ENCODE peak calls at places on chromosomes 3 and 15, in seven cellular contexts. B is Peyer's patch; O is iPS DF 6.9; Z is right lobe of liver; Y is endothelial cell of umbilical vein; D is fibroblast of lung; W is CD4-positive, CD25-positive, alpha-beta regulatory T cell. L is an unnamed sample.

GRCh38 chr3:61875073-61875472 is 313.7 kb downstream of the PTPRG start:
- DNase-seq in O (no peak), Z (no peak), W (no peak), Y (peak; percentile 30), D (peak; percentile 44), B (no peak), L (no peak)

GRCh38 chr15:44153352-44153751 is 41.7 kb downstream of the FRMD5 start:
- DNase-seq in O (no peak), B (no peak), Z (no peak), D (peak; percentile 10), Y (peak; percentile 25), W (no peak), L (no peak)

GRCh38 chr3:20846792-20847191 is 660.8 kb upstream of the SGO1 start:
- DNase-seq in Y (no peak), W (no peak), B (no peak), Z (no peak), O (no peak), D (no peak), L (no peak)

GRCh38 chr15:57640935-57641682 is 49.4 kb downstream of the MYZAP start:
- DNase-seq in W (peak; percentile 15), Z (no peak), O (no peak), Y (peak; percentile 41), B (no peak), D (peak; percentile 13), L (no peak)

GRCh38 chr3:12969487-12969886 is 103.7 kb downstream of the IQSEC1 start:
- DNase-seq in B (no peak), Z (no peak), Y (no peak), W (no peak), D (no peak), O (no peak), L (no peak)

GRCh38 chr15:57327985-57328471 is 48.3 kb upstream of the CGNL1 start:
- DNase-seq in Y (no peak), B (no peak), O (no peak), D (peak; percentile 99), W (no peak), Z (no peak), L (no peak)

GRCh38 chr3:5741017-5741416 is 553.5 kb downstream of the EDEM1 start:
- DNase-seq in W (no peak), O (no peak), Z (no peak), D (no peak), B (no peak), Y (no peak), L (no peak)

GRCh38 chr3:52473031-52473430 is 17.6 kb downstream of the NISCH start:
- DNase-seq in B (no peak), Y (no peak), D (no peak), O (no peak), Z (no peak), W (no peak), L (no peak)

GRCh38 chr3:189787191-189787590 is 156.0 kb downstream of the TP63 start:
- DNase-seq in D (no peak), B (no peak), O (no peak), Z (no peak), W (no peak), Y (no peak), L (no peak)

GRCh38 chr3:186054481-186055399 is 54.1 kb downstream of the ETV5 start:
- DNase-seq in W (no peak), Z (no peak), O (no peak), Y (no peak), D (no peak), B (no peak), L (no peak)

GRCh38 chr15:48447657-48448056 is 116.4 kb downstream of the DUT start:
- DNase-seq in O (no peak), B (no peak), Z (no peak), W (no peak), D (peak; percentile 88), Y (peak; percentile 6), L (no peak)

GRCh38 chr3:94413721-94414106 is 350.9 kb downstream of the NSUN3 start:
- DNase-seq in B (no peak), Y (no peak), D (peak; percentile 93), O (no peak), Z (no peak), W (no peak), L (no peak)

GRCh38 chr15:57091626-57092025 is 173.2 kb downstream of the TCF12 start:
- DNase-seq in Z (no peak), D (no peak), B (no peak), O (no peak), Y (no peak), W (no peak), L (no peak)

GRCh38 chr3:197021729-197022404 is 7.8 kb downstream of the MELTF start:
- DNase-seq in B (no peak), Y (no peak), W (no peak), Z (no peak), O (no peak), D (no peak), L (no peak)

GRCh38 chr3:52458031-52458760 is 2.8 kb downstream of the NISCH start:
- DNase-seq in B (no peak), D (no peak), O (no peak), Y (no peak), W (no peak), Z (no peak), L (no peak)

GRCh38 chr3:16523778-16524177 is 10.3 kb upstream of the RFTN1 start:
- DNase-seq in B (no peak), O (no peak), Z (no peak), W (no peak), D (peak; percentile 65), Y (no peak), L (no peak)

GRCh38 chr15:74406992-74407705 is 26.6 kb downstream of the SEMA7A start:
- DNase-seq in W (no peak), Z (no peak), D (peak; percentile 97), B (no peak), Y (no peak), O (no peak), L (no peak)

GRCh38 chr15:89783111-89783860 is 7.2 kb downstream of the MESP2 start:
- DNase-seq in W (no peak), Z (no peak), B (no peak), D (peak; percentile 70), O (no peak), Y (no peak), L (no peak)

GRCh38 chr15:60701261-60702019 is 222.5 kb upstream of the ICE2 start:
- DNase-seq in B (no peak), Z (no peak), W (no peak), D (no peak), Y (no peak), O (no peak), L (no peak)

GRCh38 chr3:189001559-189001958 is 170.2 kb upstream of the TPRG1 start:
- DNase-seq in O (no peak), B (no peak), Y (peak; percentile 48), Z (no peak), W (no peak), D (peak; percentile 86), L (no peak)

GRCh38 chr3:62246094-62246493 is 127.3 kb downstream of the FEZF2 start:
- DNase-seq in W (no peak), O (no peak), D (no peak), B (no peak), Y (no peak), Z (no peak), L (no peak)

GRCh38 chr3:43231276-43232000 is 54.9 kb upstream of the SNRK start:
- DNase-seq in Z (no peak), Y (no peak), B (no peak), W (no peak), O (no peak), D (peak; percentile 47), L (no peak)

GRCh38 chr15:98121957-98122356 is 161.5 kb downstream of the ARRDC4 start:
- DNase-seq in D (no peak), Y (no peak), O (no peak), W (no peak), Z (no peak), B (no peak), L (no peak)

GRCh38 chr3:189530822-189531221 is 100.4 kb upstream of the TP63 start:
- DNase-seq in B (no peak), D (peak; percentile 96), W (no peak), Y (no peak), Z (no peak), O (no peak), L (no peak)

GRCh38 chr15:74627766-74628165 is 12.1 kb downstream of the CLK3 start:
- DNase-seq in B (no peak), O (no peak), Z (no peak), W (no peak), Y (no peak), D (no peak), L (no peak)

GRCh38 chr15:41950127-41950483 is 22.3 kb downstream of the EHD4 start:
- DNase-seq in Z (peak; percentile 23), O (no peak), W (no peak), D (no peak), B (no peak), Y (no peak), L (no peak)
- H3K27ac ChIP-seq in Z (no peak overlapping the region), O (no peak overlapping the region), W (no peak overlapping the region), D (peak overlapping the region; percentile 6), B (no peak overlapping the region), Y (peak overlapping the region; percentile 68), L (no peak overlapping the region)

GRCh38 chr3:127722928-127723603 is 50.3 kb downstream of the ABTB1 start:
- DNase-seq in D (no peak), W (no peak), O (no peak), Z (no peak), Y (no peak), B (no peak), L (no peak)
- H3K27ac ChIP-seq in D (no peak overlapping the region), W (no peak overlapping the region), O (no peak overlapping the region), Z (no peak overlapping the region), Y (no peak overlapping the region), B (no peak overlapping the region), L (no peak overlapping the region)

DNA sequence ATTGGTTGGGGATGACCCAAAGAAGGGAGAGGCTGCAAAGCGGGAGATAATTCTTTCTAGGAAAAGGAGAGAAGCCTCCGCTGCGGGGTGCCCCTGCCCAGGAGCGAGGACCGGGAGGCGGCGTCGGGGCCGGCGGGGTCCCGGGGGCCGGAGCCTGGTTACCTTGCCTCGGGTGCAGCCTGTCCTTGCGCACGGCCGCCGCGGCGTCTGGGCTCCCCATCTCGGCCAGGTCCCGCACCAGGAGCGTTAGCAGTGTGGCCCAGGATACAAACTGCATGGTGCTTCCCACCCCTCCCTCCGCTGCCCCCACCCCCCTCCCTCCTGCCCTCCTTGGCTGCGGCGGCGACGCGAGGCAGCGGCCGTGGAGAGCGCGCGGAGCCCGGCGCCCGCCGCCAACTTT is 419 bp downstream of the ADAMTS9 start:
- DNase-seq in O (no peak), W (no peak), B (no peak), Y (peak; percentile 16), Z (peak; percentile 44), D (peak; percentile 1), L (no peak)
- H3K27ac ChIP-seq in O (no peak overlapping the region), W (no peak overlapping the region), B (peak overlapping the region; percentile 81), Y (peak overlapping the region; percentile 84), Z (peak overlapping the region; percentile 93), D (no peak overlapping the region), L (no peak overlapping the region)

DNA sequence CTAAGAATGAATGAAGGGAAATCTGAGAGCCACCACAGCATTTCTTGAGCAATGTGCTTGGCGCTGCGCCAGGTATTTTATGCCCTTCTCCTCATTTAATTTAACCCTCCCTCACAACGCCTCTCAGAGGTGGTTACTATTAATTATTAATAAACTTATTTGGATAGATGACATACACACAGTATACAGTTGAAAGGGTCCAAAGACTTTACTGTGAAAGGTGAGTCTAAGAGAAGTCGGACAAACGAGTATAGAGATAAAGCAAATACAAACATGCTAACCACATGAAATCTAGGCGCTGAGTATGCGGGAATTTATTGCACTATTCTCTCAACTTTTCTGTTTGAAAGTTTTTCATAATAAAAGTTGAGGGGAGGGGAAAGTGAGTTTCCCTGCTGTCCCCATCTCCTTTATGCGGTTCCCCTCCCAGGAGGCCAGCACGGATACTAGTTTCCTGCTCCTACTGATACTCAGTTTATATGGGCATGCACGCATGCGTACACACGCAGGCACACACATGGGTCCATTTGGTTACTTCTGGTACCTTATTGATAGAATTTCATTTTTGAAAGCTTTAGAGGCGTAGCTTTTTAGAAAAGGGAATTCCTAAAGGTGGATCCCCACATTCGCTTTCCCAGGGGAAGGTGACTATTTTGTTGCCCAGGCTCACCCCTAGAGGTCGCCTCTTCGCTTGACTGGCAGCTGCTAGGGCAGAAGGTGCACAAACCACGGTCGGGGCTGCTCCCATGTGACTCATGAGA is 28.5 kb upstream of the KCTD6 start:
- DNase-seq in Y (peak; percentile 64), O (peak; percentile 50), D (peak; percentile 90), B (peak; percentile 70), Z (peak; percentile 83), W (peak; percentile 43), L (peak; percentile 67)
- H3K27ac ChIP-seq in Y (no peak overlapping the region), O (no peak overlapping the region), D (no peak overlapping the region), B (no peak overlapping the region), Z (peak overlapping the region; percentile 9), W (no peak overlapping the region), L (no peak overlapping the region)